ENCODE peak calls at places on chromosomes 2 and 18, in ten cellular contexts. P is stimulated activated CD4-positive, alpha-beta T cell treated with anti-CD3 and anti-CD28 coated beads, Interleukin-2, amount 100 ng/mL, for 48 hours; R is neural crest cell; G is endothelial cell of umbilical vein; W is pancreas; I is HT1080; C is foreskin fibroblast; F is CD8-positive, alpha-beta memory T cell; O is hippocampal formation; J is EL. U is an unnamed sample.
A peak's percentile ranks its signal among the peaks of the same experiment; 100 is the strongest.

GRCh38 chr18:73408434-73408833 is 540.6 kb upstream of the NETO1 start:
- DNase-seq in J (no peak), I (no peak), G (no peak), C (no peak), R (no peak), O (no peak), F (no peak), W (no peak), P (no peak), U (no peak)

GRCh38 chr2:209726311-209726710 is 45.3 kb upstream of the UNC80 start:
- DNase-seq in G (no peak), P (no peak), R (no peak), F (no peak), I (no peak), O (no peak), J (no peak), C (no peak), W (no peak), U (no peak)

GRCh38 chr2:217360111-217360510 is 500.2 kb upstream of the TNP1 start:
- DNase-seq in G (no peak), R (no peak), W (no peak), P (no peak), F (no peak), C (no peak), I (no peak), J (no peak), O (peak; percentile 9), U (no peak)

GRCh38 chr2:24731040-24731439 is 62.2 kb downstream of the PTRHD1 start:
- DNase-seq in O (no peak), W (no peak), C (no peak), R (no peak), P (no peak), J (no peak), I (no peak), G (peak; percentile 19), F (no peak), U (no peak)

GRCh38 chr2:127658641-127659407 is 12.9 kb downstream of the GPR17 start:
- DNase-seq in G (no peak), P (no peak), F (no peak), J (no peak), W (no peak), O (no peak), R (no peak), C (no peak), I (no peak), U (no peak)

GRCh38 chr2:130391872-130392670 is 36.2 kb downstream of the PTPN18 start:
- DNase-seq in I (no peak), W (no peak), G (no peak), P (no peak), C (peak; percentile 44), F (no peak), R (no peak), J (peak; percentile 55), O (no peak), U (peak; percentile 25)

GRCh38 chr18:52008330-52008729 is 331.7 kb upstream of the DCC start:
- DNase-seq in I (no peak), F (no peak), P (no peak), G (no peak), O (no peak), W (no peak), C (no peak), R (no peak), J (no peak), U (no peak)

GRCh38 chr18:51361130-51361860 is 163.8 kb upstream of the MEX3C start:
- DNase-seq in F (no peak), O (no peak), I (peak; percentile 58), G (peak; percentile 29), J (no peak), W (no peak), C (no peak), P (no peak), R (no peak), U (no peak)

GRCh38 chr2:30206461-30207430 is 24.6 kb upstream of the LBH start:
- DNase-seq in G (no peak), P (no peak), O (no peak), C (no peak), R (no peak), I (peak; percentile 2), W (no peak), J (no peak), F (no peak), U (no peak)

GRCh38 chr2:32424739-32425138 is 67.9 kb downstream of the BIRC6 start:
- DNase-seq in W (no peak), G (no peak), F (no peak), I (no peak), J (no peak), O (no peak), P (no peak), C (no peak), R (no peak), U (peak; percentile 66)

GRCh38 chr2:215668329-215668728 is 232.5 kb upstream of the FN1 start:
- DNase-seq in C (no peak), J (no peak), R (no peak), P (no peak), F (no peak), I (no peak), O (no peak), G (no peak), W (no peak), U (no peak)

GRCh38 chr2:85797959-85798358 is 44.2 kb downstream of the ATOH8 start:
- DNase-seq in I (no peak), W (no peak), J (peak; percentile 58), R (peak; percentile 35), G (peak; percentile 60), C (peak; percentile 41), O (peak; percentile 58), F (no peak), P (no peak), U (peak; percentile 70)

GRCh38 chr2:230905448-230906430 is 19.3 kb downstream of the GPR55 start:
- DNase-seq in C (peak; percentile 19), W (no peak), I (peak; percentile 27), G (no peak), J (no peak), O (no peak), R (no peak), F (peak; percentile 31), P (peak; percentile 73), U (no peak)

GRCh38 chr18:78649421-78649820 is 330.2 kb upstream of the SALL3 start:
- DNase-seq in W (no peak), C (no peak), P (no peak), F (no peak), R (no peak), G (no peak), I (no peak), O (no peak), J (no peak), U (no peak)

GRCh38 chr2:205405194-205405593 is 277.1 kb upstream of the NRP2 start:
- DNase-seq in I (peak; percentile 84), O (no peak), P (no peak), F (no peak), W (no peak), C (peak; percentile 50), G (peak; percentile 65), J (peak; percentile 60), R (no peak), U (peak; percentile 14)

GRCh38 chr2:239283961-239284801 is 116.6 kb downstream of the HDAC4 start:
- DNase-seq in F (no peak), I (no peak), P (no peak), G (no peak), C (no peak), R (no peak), O (no peak), W (no peak), J (no peak), U (no peak)

GRCh38 chr2:203982276-203982675 is 45.7 kb downstream of the ICOS start:
- DNase-seq in O (no peak), P (no peak), I (no peak), F (no peak), R (no peak), C (no peak), J (no peak), W (no peak), G (no peak), U (no peak)

GRCh38 chr18:46481048-46481846 is 175.8 kb downstream of the LOXHD1 start:
- DNase-seq in C (peak; percentile 30), G (peak; percentile 37), O (no peak), I (peak; percentile 23), P (peak; percentile 47), J (peak; percentile 36), W (peak; percentile 45), F (peak; percentile 40), R (peak; percentile 72), U (peak; percentile 46)

GRCh38 chr18:10015941-10016819 is 102.4 kb downstream of the VAPA start:
- DNase-seq in C (peak; percentile 98), O (no peak), W (no peak), F (no peak), I (peak; percentile 77), R (no peak), P (no peak), J (peak; percentile 97), G (peak; percentile 47), U (peak; percentile 90)

GRCh38 chr18:13500227-13500865 is 226.0 kb downstream of the FAM210A start:
- DNase-seq in O (no peak), C (peak; percentile 20), F (no peak), R (peak; percentile 33), P (no peak), I (peak; percentile 29), J (peak; percentile 18), W (no peak), G (peak; percentile 83), U (peak; percentile 56)